ENCODE peak calls at places on chromosome 7, in four cellular contexts. K, H, I and J are unnamed samples.

GRCh38 chr7:2576742-2577491 is 18.1 kb downstream of the IQCE start:
- DNase-seq in K (no peak), H (no peak), I (no peak), J (no peak)

GRCh38 chr7:130380121-130380860 is at the start of gene CPA1:
- DNase-seq in K (no peak), H (no peak), I (peak; percentile 46), J (peak; percentile 33)

GRCh38 chr7:659996-660395 is 66.5 kb upstream of the DNAAF5 start:
- DNase-seq in K (no peak), H (no peak), I (no peak), J (no peak)

GRCh38 chr7:134856692-134857091 is 77.3 kb downstream of the CALD1 start:
- DNase-seq in K (no peak), H (no peak), I (no peak), J (no peak)

GRCh38 chr7:50335795-50336754 is 31.6 kb downstream of the IKZF1 start:
- DNase-seq in K (peak; percentile 63), H (peak; percentile 90), I (no peak), J (no peak)

GRCh38 chr7:66739953-66740301 is 606 bp upstream of the RABGEF1 start:
- DNase-seq in K (no peak), H (no peak), I (no peak), J (no peak)

GRCh38 chr7:18020138-18020715 is 7.4 kb downstream of the PRPS1L1 start:
- DNase-seq in K (no peak), H (no peak), I (no peak), J (no peak)

GRCh38 chr7:1847260-1848001 is 177.4 kb downstream of the ELFN1 start:
- DNase-seq in K (no peak), H (no peak), I (no peak), J (peak; percentile 14)

GRCh38 chr7:105896407-105896842 is 20.0 kb upstream of the ATXN7L1 start:
- DNase-seq in K (no peak), H (no peak), I (no peak), J (no peak)

GRCh38 chr7:100430450-100431285 is 1.0 kb downstream of the MEPCE start:
- DNase-seq in K (peak; percentile 32), H (peak; percentile 41), I (no peak), J (no peak)

GRCh38 chr7:74025745-74026144 is 2.2 kb upstream of the ELN start:
- DNase-seq in K (no peak), H (no peak), I (no peak), J (no peak)

GRCh38 chr7:17058568-17058967 is 176.8 kb upstream of the AGR3 start:
- DNase-seq in K (no peak), H (no peak), I (no peak), J (no peak)

GRCh38 chr7:25259487-25260243 is 31.4 kb upstream of the NPVF start:
- DNase-seq in K (peak; percentile 67), H (peak; percentile 60), I (peak; percentile 40), J (peak; percentile 63)

GRCh38 chr7:138164804-138165203 is 88.5 kb downstream of the AKR1D1 start:
- DNase-seq in K (no peak), H (no peak), I (no peak), J (no peak)

GRCh38 chr7:131633342-131633843 is 77.0 kb upstream of the PODXL start:
- DNase-seq in K (no peak), H (no peak), I (no peak), J (no peak)

GRCh38 chr7:745431-745980 is 18.4 kb upstream of the PRKAR1B start:
- DNase-seq in K (no peak), H (no peak), I (no peak), J (no peak)

GRCh38 chr7:121015560-121015959 is 27.0 kb downstream of the CPED1 start:
- DNase-seq in K (no peak), H (no peak), I (no peak), J (no peak)

GRCh38 chr7:30859940-30860623 is 51.6 kb upstream of the AQP1 start:
- DNase-seq in K (no peak), H (no peak), I (no peak), J (no peak)

GRCh38 chr7:157266272-157266671 is 70.5 kb upstream of the DNAJB6 start:
- DNase-seq in K (no peak), H (no peak), I (no peak), J (no peak)

GRCh38 chr7:128444242-128444641 is 11.4 kb upstream of the HILPDA start:
- DNase-seq in K (no peak), H (no peak), I (no peak), J (no peak)

GRCh38 chr7:158183431-158183830 is 404.2 kb downstream of the PTPRN2 start:
- DNase-seq in K (no peak), H (no peak), I (no peak), J (no peak)

GRCh38 chr7:92751902-92752901 is 84.2 kb downstream of the CDK6 start:
- DNase-seq in K (no peak), H (no peak), I (no peak), J (no peak)

GRCh38 chr7:53542164-53542563 is 506.7 kb downstream of the POM121L12 start:
- DNase-seq in K (peak; percentile 21), H (no peak), I (no peak), J (no peak)

GRCh38 chr7:100575206-100575631 is 1.5 kb upstream of the SAP25 start:
- DNase-seq in K (no peak), H (no peak), I (no peak), J (no peak)

GRCh38 chr7:78510580-78511188 is 712.1 kb downstream of the PHTF2 start:
- DNase-seq in K (peak; percentile 36), H (no peak), I (peak; percentile 13), J (peak; percentile 47)

GRCh38 chr7:134941185-134941900 is 45.0 kb upstream of the AGBL3 start:
- DNase-seq in K (no peak), H (no peak), I (no peak), J (no peak)

GRCh38 chr7:2870471-2870941 is 26.4 kb upstream of the GNA12 start:
- DNase-seq in K (peak; percentile 52), H (peak; percentile 53), I (no peak), J (no peak)

GRCh38 chr7:136947347-136947746 is 78.9 kb downstream of the CHRM2 start:
- DNase-seq in K (no peak), H (no peak), I (no peak), J (no peak)

GRCh38 chr7:6375346-6376101 is 72.2 kb downstream of the DAGLB start:
- DNase-seq in K (no peak), H (peak; percentile 38), I (no peak), J (no peak)

GRCh38 chr7:101990811-101991418 is 173.5 kb downstream of the CUX1 start:
- DNase-seq in K (no peak), H (no peak), I (no peak), J (no peak)

GRCh38 chr7:4856336-4857056 is 5.3 kb downstream of the PAPOLB start:
- DNase-seq in K (no peak), H (no peak), I (no peak), J (no peak)
- TF ChIP-seq CTCF in K (no peak), H (no peak), I (no peak), J (no peak)

DNA sequence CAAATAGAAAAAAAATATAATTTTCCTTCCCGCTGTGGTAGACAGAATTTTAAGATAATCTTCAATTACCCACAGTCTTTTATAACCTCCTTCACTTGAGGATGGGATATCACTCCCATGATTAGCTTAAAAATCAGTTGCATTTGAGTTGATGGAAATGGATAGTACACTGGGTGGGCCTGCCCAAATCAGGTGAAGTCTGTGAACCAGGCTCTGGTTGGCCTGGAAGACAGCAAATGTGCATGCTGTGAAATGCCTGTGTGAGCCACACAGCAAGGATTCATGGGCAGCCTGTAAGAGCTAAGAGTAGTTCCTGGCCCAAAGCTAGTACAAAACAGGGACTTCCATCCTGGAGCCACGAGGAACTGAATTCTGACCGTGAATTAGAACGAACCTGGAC is 548.0 kb downstream of the CALN1 start:
- DNase-seq in K (no peak), H (no peak), I (no peak), J (no peak)
- TF ChIP-seq CTCF in K (no peak), H (no peak), I (no peak), J (no peak)

GRCh38 chr7:125670926-125671572 is 741.4 kb upstream of the POT1 start:
- DNase-seq in K (no peak), H (no peak), I (no peak), J (no peak)
- TF ChIP-seq CTCF in K (peak; percentile 75), H (no peak), I (peak; percentile 78), J (peak; percentile 84)

GRCh38 chr7:142420554-142421362 is 162.9 kb upstream of the PRSS58 start:
- DNase-seq in K (peak; percentile 19), H (no peak), I (no peak), J (peak; percentile 76)
- TF ChIP-seq CTCF in K (no peak), H (no peak), I (peak; percentile 30), J (no peak)

GRCh38 chr7:127150543-127150942 is 102.2 kb downstream of the GRM8 start:
- DNase-seq in K (no peak), H (no peak), I (no peak), J (no peak)
- TF ChIP-seq CTCF in K (no peak), H (no peak), I (no peak), J (no peak)

GRCh38 chr7:126303926-126304325 is 948.8 kb downstream of the GRM8 start:
- DNase-seq in K (no peak), H (no peak), I (no peak), J (no peak)

GRCh38 chr7:126302639-126303038 is 950.1 kb downstream of the GRM8 start:
- DNase-seq in K (no peak), H (no peak), I (no peak), J (no peak)
- TF ChIP-seq CTCF in K (peak; percentile 44), H (no peak), I (no peak), J (peak; percentile 52)

GRCh38 chr7:151717415-151717814 is 159.5 kb downstream of the PRKAG2 start:
- DNase-seq in K (no peak), H (no peak), I (no peak), J (no peak)

GRCh38 chr7:151719895-151720238 is 157.0 kb downstream of the PRKAG2 start:
- DNase-seq in K (no peak), H (no peak), I (no peak), J (no peak)

GRCh38 chr7:151719031-151719894 is 157.7 kb downstream of the PRKAG2 start:
- DNase-seq in K (no peak), H (no peak), I (no peak), J (no peak)

GRCh38 chr7:151716339-151716722 is 160.6 kb downstream of the PRKAG2 start:
- DNase-seq in K (no peak), H (no peak), I (no peak), J (no peak)

GRCh38 chr7:151717918-151718317 is 159.0 kb downstream of the PRKAG2 start:
- DNase-seq in K (no peak), H (no peak), I (no peak), J (no peak)
- TF ChIP-seq CTCF in K (no peak), H (no peak), I (no peak), J (no peak)